ENCODE peak calls at places on chromosome 14, in ten cellular contexts. X is IMR-90, R is suprapubic skin, N is brain microvascular endothelial cell, A is AG10803, U is breast epithelium, S is HCT116, H is astrocyte of the spinal cord, L is Peyer's patch, B is epithelial cell of esophagus. P is an unnamed sample.

GRCh38 chr14:64671591-64671990 is 32.6 kb upstream of the PLEKHG3 start:
- DNase-seq in X (peak), R (no peak), N (peak), A (peak), U (no peak), S (peak), H (peak), L (no peak), B (peak), P (peak)

GRCh38 chr14:102625564-102626296 is 33.3 kb downstream of the RCOR1 start:
- DNase-seq in X (no peak), R (no peak), N (no peak), A (no peak), U (no peak), S (no peak), H (no peak), L (no peak), B (no peak), P (no peak)

GRCh38 chr14:91352101-91352500 is 65.5 kb downstream of the CCDC88C start:
- DNase-seq in X (no peak), R (no peak), N (no peak), A (peak), U (no peak), S (no peak), H (peak), L (no peak), B (no peak), P (no peak)

GRCh38 chr14:89308232-89308959 is 108.6 kb downstream of the FOXN3 start:
- DNase-seq in X (peak), R (no peak), N (no peak), A (peak), U (no peak), S (no peak), H (no peak), L (no peak), B (no peak), P (no peak)

GRCh38 chr14:92106095-92106937 is at the start of gene ATXN3:
- DNase-seq in X (peak), R (peak), N (peak), A (peak), U (peak), S (peak), H (peak), L (peak), B (peak), P (peak)

GRCh38 chr14:23381017-23381375 is 4.2 kb downstream of the CMTM5 start:
- DNase-seq in X (no peak), R (no peak), N (no peak), A (no peak), U (no peak), S (no peak), H (no peak), L (peak), B (no peak), P (no peak)

GRCh38 chr14:91047174-91047753 is 13.2 kb downstream of the RPS6KA5 start:
- DNase-seq in X (no peak), R (no peak), N (no peak), A (no peak), U (no peak), S (no peak), H (no peak), L (no peak), B (peak), P (peak)

GRCh38 chr14:30813182-30813581 is 61.2 kb upstream of the COCH start:
- DNase-seq in X (no peak), R (no peak), N (no peak), A (no peak), U (no peak), S (no peak), H (no peak), L (no peak), B (no peak), P (no peak)

GRCh38 chr14:100709252-100709955 is 17.3 kb upstream of the DLK1 start:
- DNase-seq in X (peak), R (no peak), N (no peak), A (no peak), U (no peak), S (no peak), H (peak), L (peak), B (peak), P (no peak)

GRCh38 chr14:102201369-102201748 is 61.7 kb downstream of the WDR20 start:
- DNase-seq in X (no peak), R (no peak), N (no peak), A (no peak), U (no peak), S (no peak), H (no peak), L (no peak), B (no peak), P (no peak)

GRCh38 chr14:61203059-61203753 is 77.9 kb downstream of the TMEM30B start:
- DNase-seq in X (no peak), R (no peak), N (no peak), A (no peak), U (no peak), S (no peak), H (no peak), L (no peak), B (no peak), P (no peak)

GRCh38 chr14:64459737-64460136 is 5.6 kb upstream of the AKAP5 start:
- DNase-seq in X (no peak), R (no peak), N (no peak), A (no peak), U (no peak), S (no peak), H (no peak), L (no peak), B (no peak), P (no peak)

GRCh38 chr14:36198378-36198777 is 21.9 kb upstream of the PTCSC3 start:
- DNase-seq in X (no peak), R (no peak), N (no peak), A (no peak), U (no peak), S (no peak), H (no peak), L (no peak), B (no peak), P (no peak)

GRCh38 chr14:53646925-53647324 is 309.7 kb downstream of the BMP4 start:
- DNase-seq in X (no peak), R (no peak), N (no peak), A (no peak), U (no peak), S (no peak), H (no peak), L (no peak), B (no peak), P (no peak)

GRCh38 chr14:96239759-96240158 is 16.3 kb upstream of the BDKRB1 start:
- DNase-seq in X (no peak), R (no peak), N (no peak), A (no peak), U (no peak), S (no peak), H (no peak), L (peak), B (no peak), P (no peak)

GRCh38 chr14:90677484-90678045 is 138.7 kb downstream of the TTC7B start:
- DNase-seq in X (peak), R (no peak), N (peak), A (peak), U (no peak), S (no peak), H (peak), L (no peak), B (peak), P (peak)

GRCh38 chr14:101575581-101575980 is 14.3 kb downstream of the DIO3 start:
- DNase-seq in X (no peak), R (no peak), N (no peak), A (no peak), U (no peak), S (no peak), H (no peak), L (peak), B (no peak), P (no peak)

GRCh38 chr14:89371600-89371999 is 45.4 kb downstream of the FOXN3 start:
- DNase-seq in X (no peak), R (no peak), N (no peak), A (no peak), U (no peak), S (no peak), H (no peak), L (no peak), B (no peak), P (no peak)

GRCh38 chr14:23916446-23916845 is 37.1 kb upstream of the DHRS4 start:
- DNase-seq in X (no peak), R (no peak), N (no peak), A (no peak), U (no peak), S (no peak), H (no peak), L (no peak), B (no peak), P (no peak)

GRCh38 chr14:96205994-96206392 is 1.4 kb downstream of the BDKRB2 start:
- DNase-seq in X (no peak), R (no peak), N (no peak), A (peak), U (no peak), S (no peak), H (no peak), L (no peak), B (no peak), P (no peak)

GRCh38 chr14:55223364-55223763 is 32.0 kb upstream of the DLGAP5 start:
- DNase-seq in X (no peak), R (no peak), N (no peak), A (no peak), U (no peak), S (no peak), H (no peak), L (no peak), B (no peak), P (no peak)

GRCh38 chr14:99727096-99727870 is 43.2 kb downstream of the CYP46A1 start:
- DNase-seq in X (no peak), R (peak), N (no peak), A (no peak), U (peak), S (no peak), H (no peak), L (peak), B (no peak), P (no peak)

GRCh38 chr14:80468331-80469122 is 257.2 kb upstream of the DIO2 start:
- DNase-seq in X (no peak), R (no peak), N (no peak), A (no peak), U (no peak), S (no peak), H (peak), L (no peak), B (no peak), P (no peak)

GRCh38 chr14:63770187-63770807 is 42.4 kb upstream of the SGPP1 start:
- DNase-seq in X (peak), R (no peak), N (peak), A (peak), U (no peak), S (peak), H (peak), L (no peak), B (peak), P (peak)

GRCh38 chr14:95432152-95433093 is 84.0 kb downstream of the SYNE3 start:
- DNase-seq in X (peak), R (peak), N (peak), A (peak), U (no peak), S (no peak), H (peak), L (peak), B (peak), P (peak)

GRCh38 chr14:94646481-94646880 is 34.3 kb downstream of the SERPINA3 start:
- DNase-seq in X (peak), R (no peak), N (peak), A (peak), U (no peak), S (peak), H (peak), L (no peak), B (no peak), P (peak)

GRCh38 chr14:77458249-77458950 is 507 bp downstream of the AHSA1 start:
- DNase-seq in X (peak), R (no peak), N (peak), A (no peak), U (no peak), S (no peak), H (peak), L (peak), B (peak), P (peak)

GRCh38 chr14:59189822-59190368 is 1.4 kb downstream of the DAAM1 start:
- DNase-seq in X (peak), R (peak), N (peak), A (peak), U (peak), S (peak), H (peak), L (peak), B (peak), P (peak)

GRCh38 chr14:59187802-59188460 is 536 bp upstream of the DAAM1 start:
- DNase-seq in X (no peak), R (no peak), N (no peak), A (no peak), U (no peak), S (no peak), H (no peak), L (peak), B (peak), P (no peak)

GRCh38 chr14:59189281-59189821 is 884 bp downstream of the DAAM1 start:
- DNase-seq in X (peak), R (peak), N (peak), A (no peak), U (peak), S (no peak), H (no peak), L (no peak), B (peak), P (no peak)

GRCh38 chr14:59188461-59189280 is at the start of gene DAAM1:
- DNase-seq in X (peak), R (peak), N (peak), A (peak), U (peak), S (peak), H (peak), L (peak), B (peak), P (peak)

GRCh38 chr14:59190372-59190771 is 1.9 kb downstream of the DAAM1 start:
- DNase-seq in X (no peak), R (no peak), N (no peak), A (peak), U (no peak), S (no peak), H (no peak), L (no peak), B (peak), P (no peak)
- TF ChIP-seq CTCF in X (peak), R (no peak), N (peak), A (peak), U (no peak), S (peak), H (peak), L (no peak), B (no peak), P (peak)

GRCh38 chr14:75262641-75263040 is 16.0 kb upstream of the FOS start:
- DNase-seq in X (no peak), R (no peak), N (no peak), A (no peak), U (no peak), S (no peak), H (no peak), L (no peak), B (no peak), P (no peak)

GRCh38 chr14:75258803-75259509 is 19.7 kb upstream of the FOS start:
- DNase-seq in X (peak), R (peak), N (peak), A (peak), U (peak), S (peak), H (peak), L (peak), B (peak), P (peak)

GRCh38 chr14:75258079-75258802 is 20.4 kb upstream of the FOS start:
- DNase-seq in X (peak), R (peak), N (no peak), A (peak), U (no peak), S (no peak), H (peak), L (no peak), B (no peak), P (no peak)

GRCh38 chr14:75259510-75259855 is 19.1 kb upstream of the FOS start:
- DNase-seq in X (peak), R (no peak), N (peak), A (peak), U (no peak), S (no peak), H (peak), L (no peak), B (no peak), P (peak)

DNA sequence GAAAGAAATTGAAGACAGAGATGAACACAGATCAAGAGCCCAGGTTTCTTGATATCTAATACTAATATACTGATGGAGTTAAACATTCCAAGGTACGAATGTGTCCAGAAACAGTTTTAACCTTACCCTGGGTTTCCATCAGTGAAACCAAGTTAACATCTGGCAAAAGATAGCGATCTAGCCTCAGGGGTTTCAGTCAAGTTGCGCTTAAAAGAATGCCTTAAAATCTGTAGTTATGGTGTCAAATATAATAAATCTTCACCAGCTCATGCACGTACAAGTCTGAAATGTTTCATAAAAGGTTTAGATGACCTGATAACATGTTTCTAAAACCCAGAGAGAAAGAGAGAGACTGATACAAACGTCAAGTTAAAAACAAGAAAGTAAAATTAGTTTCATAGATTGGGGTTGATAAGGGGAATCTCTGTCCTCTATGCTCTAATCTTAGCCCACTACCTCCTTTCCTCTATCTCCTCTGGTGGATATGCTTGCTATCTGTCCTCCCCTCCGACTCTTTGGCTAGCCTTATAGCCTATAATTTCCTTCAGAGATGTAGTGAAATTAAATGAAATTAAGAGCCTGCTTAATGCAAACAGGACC is 18.6 kb upstream of the FOS start:
- DNase-seq in X (no peak), R (no peak), N (no peak), A (peak), U (no peak), S (no peak), H (no peak), L (no peak), B (no peak), P (no peak)
- H3K4me3 ChIP-seq in X (no peak), R (no peak), N (no peak), A (no peak), U (no peak), S (no peak), H (no peak), L (no peak), B (no peak), P (no peak)

GRCh38 chr14:68941820-68942219 is 37.3 kb downstream of the ACTN1 start:
- DNase-seq in X (peak), R (no peak), N (peak), A (peak), U (peak), S (no peak), H (peak), L (no peak), B (peak), P (peak)
- TF ChIP-seq CTCF in X (peak), R (no peak), N (peak), A (peak), U (no peak), S (peak), H (peak), L (no peak), B (peak), P (peak)

DNA sequence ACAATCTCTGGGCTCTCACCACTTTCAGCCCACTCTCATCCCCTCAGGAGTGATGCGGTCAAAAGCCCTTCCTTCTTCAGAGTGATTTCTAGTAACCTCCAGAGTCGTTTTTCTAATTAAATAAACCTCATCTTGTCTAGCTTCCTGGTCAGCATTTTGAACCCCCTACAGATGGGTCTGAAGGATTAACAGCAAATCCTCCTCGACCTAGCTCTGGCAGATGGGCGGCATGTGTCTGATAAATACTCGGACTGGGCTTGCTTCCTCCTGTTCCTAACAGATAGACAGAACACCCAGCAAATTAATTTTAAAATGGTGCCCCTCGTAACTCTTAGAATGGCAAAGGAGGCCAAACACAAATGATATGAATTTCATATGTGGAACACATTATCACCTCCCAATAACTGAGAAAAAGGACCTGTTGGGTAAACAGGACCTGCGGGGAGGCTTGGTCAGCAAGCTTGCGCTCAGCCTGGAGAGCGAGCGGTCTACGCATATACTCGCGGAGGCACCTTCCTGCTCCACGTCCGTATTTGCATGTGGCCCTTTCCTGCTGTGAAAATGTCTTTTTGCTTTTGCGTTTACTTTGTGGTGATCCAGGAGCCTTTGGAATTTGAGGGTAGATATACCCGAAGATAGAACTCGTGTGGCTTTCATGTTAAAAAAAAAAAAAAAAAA is 79.7 kb downstream of the OTX2 start:
- DNase-seq in X (no peak), R (no peak), N (no peak), A (no peak), U (no peak), S (no peak), H (no peak), L (no peak), B (no peak), P (no peak)
- H3K4me3 ChIP-seq in X (no peak), R (no peak), N (no peak), A (no peak), U (no peak), S (no peak), H (no peak), L (no peak), B (no peak), P (no peak)

DNA sequence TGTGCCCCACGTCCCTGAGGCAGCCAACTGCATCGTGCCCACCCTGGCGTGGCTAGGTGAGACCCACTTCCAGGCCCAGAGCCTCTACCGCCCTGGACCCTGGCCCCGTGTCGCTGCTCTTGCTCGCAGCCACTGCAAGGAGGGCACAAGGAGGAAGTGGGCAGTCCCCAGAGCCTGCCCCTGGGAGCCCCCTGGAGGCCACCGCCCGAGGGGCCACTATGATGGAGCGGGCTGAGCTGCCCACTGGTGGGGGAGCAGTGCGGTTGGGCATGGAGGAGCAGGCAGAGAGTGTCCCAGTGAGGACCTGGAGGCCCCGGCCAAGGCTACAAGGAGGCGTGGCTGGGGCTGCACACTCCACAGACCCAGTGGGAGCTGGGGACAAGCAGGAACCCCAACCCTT is 323.6 kb downstream of the PCNX1 start:
- DNase-seq in X (no peak), R (no peak), N (no peak), A (no peak), U (no peak), S (no peak), H (no peak), L (no peak), B (no peak), P (no peak)
- TF ChIP-seq CTCF in X (no peak), R (no peak), N (no peak), A (no peak), U (no peak), S (no peak), H (no peak), L (no peak), B (no peak), P (no peak)

GRCh38 chr14:50121506-50121905 is 5.1 kb upstream of the VCPKMT start:
- DNase-seq in X (no peak), R (no peak), N (no peak), A (no peak), U (no peak), S (no peak), H (no peak), L (no peak), B (no peak), P (no peak)

GRCh38 chr14:50116221-50116956 is at the start of gene VCPKMT:
- DNase-seq in X (peak), R (peak), N (peak), A (peak), U (peak), S (peak), H (peak), L (peak), B (peak), P (peak)

GRCh38 chr14:50113381-50113811 is 3.0 kb downstream of the VCPKMT start:
- DNase-seq in X (no peak), R (no peak), N (no peak), A (no peak), U (no peak), S (no peak), H (no peak), L (no peak), B (no peak), P (no peak)

GRCh38 chr14:50117456-50117855 is 1.1 kb upstream of the VCPKMT start:
- DNase-seq in X (no peak), R (no peak), N (no peak), A (no peak), U (no peak), S (no peak), H (no peak), L (no peak), B (no peak), P (no peak)

DNA sequence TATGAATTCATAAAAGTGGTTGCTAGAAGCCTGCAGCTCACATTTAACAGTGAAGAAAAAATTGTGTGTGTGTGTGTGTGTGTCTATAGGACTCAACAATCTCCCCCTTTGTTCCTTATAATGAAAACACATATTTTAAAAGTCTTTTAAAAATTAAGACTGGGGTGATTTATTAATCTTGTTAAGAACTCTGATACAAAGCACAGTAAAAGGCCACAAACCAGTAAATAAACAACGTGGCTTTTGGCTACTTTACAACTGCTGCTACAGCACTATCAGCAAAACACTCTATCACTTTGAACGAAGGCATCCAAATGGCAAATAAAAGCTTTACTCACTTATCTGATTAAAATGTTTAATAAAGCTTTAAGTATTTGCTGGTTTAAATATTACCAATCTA is 614 bp upstream of the VCPKMT start:
- DNase-seq in X (no peak), R (no peak), N (no peak), A (no peak), U (no peak), S (no peak), H (no peak), L (no peak), B (no peak), P (no peak)
- H3K4me3 ChIP-seq in X (peak), R (peak), N (no peak), A (peak), U (peak), S (peak), H (no peak), L (peak), B (peak), P (no peak)